ENCODE peak calls at places on chromosomes 7 and 10, in ten cellular contexts. B is NCI-H748 treated with DMSO at 0.1 percent for 48 hours, F is nucleus accumbens, Z is Calu3, X is epithelial cell of esophagus, D is vagina, L is progenitor cell of endocrine pancreas, G is cardiac muscle cell, J is fibroblast of mammary gland, A is Caki2. I is an unnamed sample.

GRCh38 chr10:113183543-113183942 is 233.5 kb downstream of the TCF7L2 start:
- DNase-seq in A (no peak), X (no peak), L (no peak), J (no peak), F (peak), B (no peak), Z (no peak), G (no peak), D (no peak), I (no peak)

GRCh38 chr7:1386623-1387220 is 72.5 kb downstream of the MICALL2 start:
- DNase-seq in L (no peak), G (no peak), X (no peak), J (no peak), F (no peak), B (no peak), Z (no peak), D (no peak), A (no peak), I (no peak)

GRCh38 chr7:157825325-157825724 is 488.5 kb downstream of the DNAJB6 start:
- DNase-seq in A (peak), X (no peak), G (no peak), J (no peak), L (no peak), Z (no peak), B (no peak), F (no peak), D (no peak), I (no peak)

GRCh38 chr7:27361522-27361921 is 118.9 kb downstream of the EVX1 start:
- DNase-seq in Z (no peak), L (no peak), G (no peak), B (no peak), F (no peak), X (no peak), A (no peak), J (no peak), D (no peak), I (no peak)

GRCh38 chr10:114472874-114473248 is 68.6 kb upstream of the AFAP1L2 start:
- DNase-seq in X (no peak), G (no peak), Z (no peak), J (no peak), D (no peak), F (no peak), L (no peak), B (peak), A (no peak), I (no peak)

GRCh38 chr7:27300401-27300800 is 57.8 kb downstream of the EVX1 start:
- DNase-seq in G (no peak), B (no peak), F (no peak), J (peak), D (no peak), Z (no peak), A (no peak), L (no peak), X (peak), I (no peak)

GRCh38 chr10:132657737-132658136 is 120.2 kb downstream of the INPP5A start:
- DNase-seq in A (no peak), G (no peak), D (no peak), F (no peak), J (no peak), L (no peak), Z (no peak), B (no peak), X (no peak), I (no peak)

GRCh38 chr7:151399305-151399601 is 10.6 kb downstream of the WDR86 start:
- DNase-seq in J (no peak), L (no peak), F (no peak), G (no peak), Z (no peak), B (no peak), X (no peak), D (no peak), A (no peak), I (no peak)

GRCh38 chr10:97117372-97117771 is 68.4 kb downstream of the SLIT1 start:
- DNase-seq in D (no peak), G (no peak), X (peak), J (peak), B (no peak), L (no peak), F (no peak), Z (peak), A (no peak), I (peak)

GRCh38 chr10:59561397-59562121 is 148.1 kb downstream of the SLC16A9 start:
- DNase-seq in F (no peak), B (no peak), G (no peak), Z (no peak), D (no peak), J (peak), X (peak), A (no peak), L (no peak), I (no peak)

GRCh38 chr7:18179058-18179457 is 151.4 kb upstream of the PRPS1L1 start:
- DNase-seq in Z (peak), X (no peak), D (no peak), A (no peak), L (no peak), B (no peak), G (no peak), J (no peak), F (no peak), I (no peak)

GRCh38 chr10:4766449-4766848 is 59.6 kb upstream of the AKR1E2 start:
- DNase-seq in G (no peak), J (peak), B (no peak), Z (no peak), A (peak), L (no peak), F (no peak), X (peak), D (no peak), I (no peak)

GRCh38 chr7:108004220-108005142 is 1.5 kb upstream of the LAMB1 start:
- DNase-seq in G (peak), F (no peak), X (peak), D (no peak), A (peak), Z (peak), B (no peak), L (peak), J (peak), I (no peak)

GRCh38 chr7:34153680-34154270 is 248.4 kb downstream of the BMPER start:
- DNase-seq in L (no peak), D (no peak), F (no peak), Z (no peak), J (peak), G (no peak), X (no peak), B (no peak), A (no peak), I (no peak)

GRCh38 chr7:112202819-112203218 is 3.4 kb downstream of the DOCK4 start:
- DNase-seq in J (no peak), D (no peak), L (no peak), A (no peak), B (peak), X (peak), Z (no peak), F (no peak), G (no peak), I (no peak)

GRCh38 chr10:77898323-77899079 is 28.1 kb downstream of the DLG5 start:
- DNase-seq in G (peak), Z (peak), J (peak), A (peak), D (peak), F (no peak), B (no peak), X (peak), L (no peak), I (peak)

I was measured in SW480.